ENCODE peak calls at places on chromosome 13, in four cellular contexts. Q, U, K and Y are unnamed samples.

GRCh38 chr13:99546878-99547277 is 45.6 kb downstream of the TM9SF2 start:
- DNase-seq in Q (no peak), U (no peak), K (no peak), Y (no peak)

GRCh38 chr13:30318026-30318425 is 10.7 kb upstream of the KATNAL1 start:
- DNase-seq in Q (no peak), U (no peak), K (no peak), Y (no peak)

GRCh38 chr13:23470706-23471610 is 37.5 kb upstream of the SACS start:
- DNase-seq in Q (no peak), U (no peak), K (no peak), Y (no peak)

GRCh38 chr13:41019027-41019487 is at the start of gene ELF1:
- DNase-seq in Q (peak), U (no peak), K (peak), Y (peak)

GRCh38 chr13:106691251-106691650 is 123.3 kb upstream of the ARGLU1 start:
- DNase-seq in Q (no peak), U (no peak), K (no peak), Y (no peak)

GRCh38 chr13:97316390-97316789 is 94.3 kb downstream of the MBNL2 start:
- DNase-seq in Q (no peak), U (peak), K (no peak), Y (no peak)

GRCh38 chr13:82341116-82341515 is 1541.2 kb downstream of the SLITRK1 start:
- DNase-seq in Q (no peak), U (no peak), K (no peak), Y (no peak)

GRCh38 chr13:33262069-33262487 is 23.5 kb downstream of the STARD13 start:
- DNase-seq in Q (no peak), U (no peak), K (no peak), Y (peak)

GRCh38 chr13:24458736-24459135 is 53.8 kb downstream of the PARP4 start:
- DNase-seq in Q (no peak), U (no peak), K (no peak), Y (no peak)

GRCh38 chr13:96821381-96821780 is 172.9 kb downstream of the OXGR1 start:
- DNase-seq in Q (no peak), U (no peak), K (no peak), Y (no peak)

GRCh38 chr13:74226791-74227475 is 92.7 kb upstream of the KLF12 start:
- DNase-seq in Q (no peak), U (no peak), K (no peak), Y (peak)

GRCh38 chr13:92074658-92075057 is 676.2 kb downstream of the GPC5 start:
- DNase-seq in Q (no peak), U (no peak), K (no peak), Y (no peak)

GRCh38 chr13:51714663-51715168 is 89.2 kb downstream of the DHRS12 start:
- DNase-seq in Q (no peak), U (no peak), K (no peak), Y (no peak)
- H3K27ac ChIP-seq in Q (no peak), U (no peak), K (no peak), Y (no peak)

DNA sequence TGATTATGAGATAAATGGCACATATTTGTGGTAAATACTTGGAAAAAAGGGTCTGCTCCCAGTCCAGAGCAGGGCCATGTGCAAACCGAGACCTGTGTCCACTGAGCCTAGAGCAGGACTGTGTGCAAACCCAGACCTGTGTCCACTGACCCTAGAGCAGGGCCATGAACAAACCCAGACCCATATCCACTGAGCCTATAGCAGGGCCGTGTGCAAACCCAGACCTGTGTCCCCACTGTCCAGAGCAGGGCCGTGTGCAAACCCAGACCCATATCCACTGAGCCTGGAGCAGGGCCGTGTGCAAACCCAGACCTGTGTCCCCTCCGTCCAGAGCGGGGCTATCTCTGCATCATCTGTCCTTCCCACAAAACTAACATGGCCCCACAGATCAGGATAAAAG is 136.0 kb downstream of the ATP11A start:
- DNase-seq in Q (no peak), U (no peak), K (no peak), Y (no peak)
- H3K27ac ChIP-seq in Q (no peak), U (no peak), K (no peak), Y (no peak)

GRCh38 chr13:35468195-35468594 is 8.3 kb downstream of the MAB21L1 start:
- DNase-seq in Q (no peak), U (no peak), K (no peak), Y (no peak)
- H3K27ac ChIP-seq in Q (no peak), U (no peak), K (no peak), Y (no peak)

GRCh38 chr13:114119196-114119595 is 13.2 kb downstream of the RASA3 start:
- DNase-seq in Q (no peak), U (no peak), K (no peak), Y (peak)
- H3K27ac ChIP-seq in Q (no peak), U (peak), K (peak), Y (peak)

DNA sequence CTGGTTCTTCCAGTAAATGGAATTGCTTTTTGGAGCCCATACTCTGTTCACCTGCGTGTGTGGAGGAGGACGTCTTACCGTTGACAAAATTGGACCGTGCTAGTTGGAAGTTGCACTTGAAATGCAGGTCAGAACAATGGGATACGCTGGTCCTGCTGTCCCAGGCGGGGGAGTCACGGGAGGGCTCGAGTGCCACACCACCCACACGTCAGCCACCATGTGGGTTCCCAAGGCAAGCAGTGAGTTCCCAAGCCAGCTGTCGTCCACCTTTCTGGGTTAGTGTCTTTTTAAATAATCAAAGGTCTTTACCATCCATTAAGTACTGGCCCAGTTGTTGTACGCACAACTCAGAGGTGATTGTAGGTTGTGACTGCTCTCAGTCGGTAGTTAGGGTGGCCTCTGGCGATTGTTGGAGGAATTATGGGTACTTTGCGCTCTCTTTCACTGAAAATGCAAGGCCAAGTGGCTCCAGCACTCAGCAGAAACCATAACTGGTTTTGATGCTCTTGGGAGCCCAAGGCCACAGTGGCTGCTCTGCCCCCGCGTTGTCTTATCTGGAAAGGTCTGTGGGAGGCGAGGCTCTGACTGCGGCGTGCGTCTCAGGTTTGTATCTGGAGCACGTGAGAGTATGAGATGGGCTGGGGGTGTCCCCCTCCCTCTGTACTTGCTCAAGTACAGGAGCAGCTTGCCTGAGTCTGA is 14.2 kb downstream of the ATP11A start:
- DNase-seq in Q (peak), U (no peak), K (peak), Y (no peak)
- H3K27ac ChIP-seq in Q (no peak), U (peak), K (no peak), Y (no peak)

GRCh38 chr13:101661839-101662238 is 209.4 kb downstream of the ITGBL1 start:
- DNase-seq in Q (no peak), U (no peak), K (no peak), Y (no peak)
- H3K27ac ChIP-seq in Q (no peak), U (no peak), K (no peak), Y (no peak)

DNA sequence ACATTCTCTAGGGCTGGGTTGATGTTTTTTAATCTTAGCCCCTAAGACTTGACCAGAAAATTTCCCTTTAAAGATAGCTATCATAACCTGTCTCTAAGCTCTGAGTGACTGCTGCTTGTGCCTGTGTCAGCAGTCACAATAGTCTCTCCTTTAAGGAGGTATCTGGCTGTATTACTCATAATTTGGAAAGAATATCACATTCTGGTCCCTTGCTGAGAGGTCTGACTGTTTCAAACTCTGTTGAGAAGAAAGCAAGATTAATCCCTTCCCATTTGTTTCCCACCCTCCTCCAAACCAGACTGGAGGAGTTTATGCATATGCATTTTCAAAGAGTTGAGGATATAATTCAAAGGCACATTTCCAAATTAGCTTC is 2.3 kb downstream of the HTR2A start:
- DNase-seq in Q (no peak), U (no peak), K (no peak), Y (no peak)
- H3K27ac ChIP-seq in Q (no peak), U (no peak), K (no peak), Y (no peak)

GRCh38 chr13:77523386-77523785 is 12.1 kb upstream of the SCEL start:
- DNase-seq in Q (no peak), U (no peak), K (no peak), Y (no peak)

GRCh38 chr13:77519808-77520207 is 15.7 kb upstream of the SCEL start:
- DNase-seq in Q (no peak), U (no peak), K (no peak), Y (no peak)

GRCh38 chr13:77521595-77522367 is 13.7 kb upstream of the SCEL start:
- DNase-seq in Q (no peak), U (no peak), K (no peak), Y (peak)

GRCh38 chr13:77522444-77522843 is 13.1 kb upstream of the SCEL start:
- DNase-seq in Q (no peak), U (no peak), K (no peak), Y (no peak)

GRCh38 chr13:77521194-77521593 is 14.3 kb upstream of the SCEL start:
- DNase-seq in Q (no peak), U (no peak), K (no peak), Y (no peak)
- H3K27ac ChIP-seq in Q (no peak), U (no peak), K (no peak), Y (peak)

GRCh38 chr13:26950968-26951367 is 190.4 kb upstream of the GPR12 start:
- DNase-seq in Q (no peak), U (no peak), K (no peak), Y (no peak)
- H3K27ac ChIP-seq in Q (no peak), U (no peak), K (no peak), Y (no peak)

GRCh38 chr13:26477681-26478080 is 79.8 kb upstream of the WASF3 start:
- DNase-seq in Q (no peak), U (no peak), K (no peak), Y (no peak)

GRCh38 chr13:26475176-26476110 is 82.0 kb upstream of the WASF3 start:
- DNase-seq in Q (no peak), U (no peak), K (no peak), Y (peak)

GRCh38 chr13:26476111-26476743 is 81.3 kb upstream of the WASF3 start:
- DNase-seq in Q (no peak), U (no peak), K (no peak), Y (peak)

GRCh38 chr13:26474286-26474685 is 83.2 kb upstream of the WASF3 start:
- DNase-seq in Q (no peak), U (no peak), K (no peak), Y (no peak)

GRCh38 chr13:26476744-26477129 is 80.7 kb upstream of the WASF3 start:
- DNase-seq in Q (no peak), U (no peak), K (no peak), Y (no peak)
- H3K27ac ChIP-seq in Q (no peak), U (peak), K (peak), Y (peak)